ENCODE peak calls at places on chromosomes 16 and 17, in eight cellular contexts. W, S, Z, G, V, E, P and X are unnamed samples.

GRCh38 chr16:78310990-78311561 is 211.6 kb downstream of the WWOX start:
- DNase-seq in E (peak), P (no peak), Z (no peak), W (peak), S (no peak), V (peak), G (no peak), X (no peak)

GRCh38 chr16:11534262-11534661 is 52.5 kb downstream of the LITAF start:
- DNase-seq in V (peak), P (no peak), W (no peak), G (no peak), Z (no peak), E (no peak), S (no peak), X (no peak)

GRCh38 chr17:65790241-65790640 is 228.8 kb upstream of the AXIN2 start:
- DNase-seq in G (no peak), S (no peak), V (no peak), P (no peak), Z (no peak), W (no peak), E (no peak), X (no peak)

GRCh38 chr17:9987779-9988585 is 82.9 kb upstream of the RCVRN start:
- DNase-seq in E (peak), S (no peak), P (no peak), G (no peak), W (peak), Z (peak), V (no peak), X (peak)

GRCh38 chr16:62977876-62978275 is 941.6 kb upstream of the CDH8 start:
- DNase-seq in W (no peak), E (no peak), V (no peak), P (no peak), G (no peak), Z (no peak), S (no peak), X (no peak)

GRCh38 chr17:37643829-37644228 is 583 bp upstream of the DDX52 start:
- DNase-seq in E (no peak), V (peak), S (peak), W (no peak), P (no peak), G (no peak), Z (no peak), X (no peak)

GRCh38 chr16:13480801-13481200 is 439.2 kb upstream of the ERCC4 start:
- DNase-seq in G (no peak), V (no peak), P (no peak), E (no peak), Z (no peak), W (no peak), S (no peak), X (no peak)

GRCh38 chr17:63454915-63455314 is 8.8 kb upstream of the CYB561 start:
- DNase-seq in W (no peak), V (no peak), P (no peak), G (no peak), S (no peak), Z (no peak), E (no peak), X (no peak)

GRCh38 chr16:27319257-27319965 is 5.6 kb downstream of the IL4R start:
- DNase-seq in E (no peak), W (no peak), G (no peak), V (no peak), S (no peak), Z (no peak), P (no peak), X (no peak)

GRCh38 chr17:40158438-40158837 is 18.1 kb downstream of the CASC3 start:
- DNase-seq in W (no peak), S (no peak), G (no peak), Z (no peak), P (no peak), V (no peak), E (no peak), X (no peak)

GRCh38 chr17:66541461-66542182 is 239.2 kb downstream of the PRKCA start:
- DNase-seq in V (no peak), S (no peak), G (no peak), Z (no peak), W (no peak), E (no peak), P (no peak), X (peak)

GRCh38 chr16:4059969-4060368 is 56.3 kb downstream of the ADCY9 start:
- DNase-seq in P (no peak), W (no peak), G (no peak), Z (no peak), S (no peak), V (no peak), E (no peak), X (no peak)

GRCh38 chr16:4062212-4062802 is 53.9 kb downstream of the ADCY9 start:
- DNase-seq in G (no peak), P (no peak), Z (no peak), V (no peak), W (no peak), S (no peak), E (no peak), X (no peak)

GRCh38 chr16:4067262-4068001 is 48.8 kb downstream of the ADCY9 start:
- DNase-seq in W (peak), G (peak), E (no peak), P (no peak), V (peak), Z (no peak), S (no peak), X (no peak)

GRCh38 chr16:4060823-4061222 is 55.4 kb downstream of the ADCY9 start:
- DNase-seq in Z (no peak), W (peak), P (no peak), S (no peak), E (no peak), V (no peak), G (no peak), X (no peak)

DNA sequence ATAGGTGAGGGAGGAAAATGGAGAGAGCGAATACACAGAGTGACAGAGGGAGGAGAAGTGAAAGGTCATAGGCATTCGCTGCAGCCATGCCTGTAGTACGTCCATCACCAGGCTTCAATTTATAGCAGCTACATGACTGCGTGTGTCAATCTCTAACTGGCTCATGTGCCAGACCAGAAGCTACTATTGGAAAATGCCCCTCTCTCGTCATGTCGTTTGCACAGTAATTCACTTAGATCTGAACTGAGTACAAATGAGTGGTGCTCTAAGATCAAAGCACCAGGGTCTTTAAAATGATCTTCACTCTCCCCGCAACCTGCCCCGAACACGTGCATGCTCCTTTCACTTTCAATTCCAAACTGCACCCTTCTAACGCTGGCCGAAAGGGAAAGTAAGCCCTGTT is 51.3 kb downstream of the ADCY9 start:
- DNase-seq in E (no peak), P (no peak), G (no peak), Z (no peak), V (no peak), W (no peak), S (no peak), X (no peak)
- TF ChIP-seq CTCF in E (no peak), P (no peak), G (no peak), Z (no peak), V (no peak), W (no peak), S (no peak), X (no peak)

DNA sequence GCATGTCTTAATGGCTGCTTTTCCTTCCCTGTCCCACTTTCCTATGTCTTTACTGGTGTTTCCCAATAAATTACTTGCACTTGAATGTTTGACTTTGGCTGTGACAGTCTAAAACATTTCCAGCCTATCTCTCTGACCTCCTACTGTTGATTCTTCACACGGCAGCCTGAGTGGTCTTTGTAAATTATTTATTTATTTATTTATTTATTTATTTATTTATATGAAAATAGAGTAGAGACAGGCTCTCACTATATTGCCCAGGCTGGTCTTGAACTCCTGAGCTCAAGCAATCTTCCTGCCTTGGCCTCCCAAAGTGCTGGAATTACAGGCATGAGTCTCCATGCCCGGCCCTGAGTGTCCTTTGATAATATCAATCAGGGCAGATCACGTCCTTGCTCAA is 28.4 kb upstream of the LYRM9 start:
- DNase-seq in G (no peak), W (no peak), P (no peak), V (no peak), Z (no peak), S (no peak), E (no peak), X (no peak)
- TF ChIP-seq CTCF in G (no peak), W (no peak), P (no peak), V (no peak), Z (no peak), S (no peak), E (no peak), X (no peak)

DNA sequence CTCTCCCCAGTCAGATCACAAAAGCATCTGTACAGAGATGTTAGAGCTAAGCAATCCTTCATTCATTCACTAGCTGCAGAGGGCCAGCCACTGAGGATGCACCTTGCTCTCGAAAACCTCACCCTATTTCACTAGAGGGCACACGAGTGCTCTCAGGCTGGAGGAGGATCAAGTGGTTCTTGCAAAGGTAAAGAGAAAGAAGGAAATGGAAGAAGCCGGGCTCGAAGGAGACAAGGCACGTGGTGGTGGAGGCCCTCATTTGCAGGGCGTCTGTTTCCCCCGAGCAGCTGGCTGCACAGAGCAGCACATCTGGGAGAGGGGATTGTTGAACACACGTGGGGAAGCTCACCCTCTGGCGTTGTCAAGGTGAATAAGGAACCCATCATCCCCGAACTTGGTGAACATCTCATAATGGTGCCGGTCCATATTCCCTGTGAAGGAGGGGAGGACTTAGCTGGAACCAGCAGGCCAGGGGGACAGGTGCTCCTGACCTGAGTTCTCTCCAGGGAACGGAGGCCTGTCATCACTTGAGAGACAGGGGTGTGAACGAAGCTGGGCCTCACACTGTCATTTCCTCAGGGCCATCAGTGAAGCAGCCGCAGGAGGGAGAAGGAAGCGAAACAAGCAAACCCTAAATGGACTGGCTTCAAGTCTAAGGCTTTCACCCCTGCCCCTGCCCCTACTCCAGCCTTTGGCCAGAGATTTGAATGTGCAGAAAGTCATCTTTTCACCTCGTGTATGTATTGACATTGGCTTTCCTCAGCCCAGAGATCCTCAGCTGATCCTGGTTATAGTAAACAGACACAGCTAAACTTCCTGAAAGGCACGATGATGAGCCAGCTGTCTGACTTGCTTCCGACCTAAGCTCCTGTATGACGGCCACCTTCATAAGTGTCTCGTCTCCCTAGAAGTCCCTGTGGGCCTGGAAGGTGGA is 27.6 kb downstream of the PRKAR1A start:
- DNase-seq in S (peak), P (no peak), E (no peak), G (no peak), V (peak), W (no peak), Z (no peak), X (no peak)
- TF ChIP-seq CTCF in S (no peak), P (no peak), E (no peak), G (peak), V (peak), W (no peak), Z (no peak), X (peak)

DNA sequence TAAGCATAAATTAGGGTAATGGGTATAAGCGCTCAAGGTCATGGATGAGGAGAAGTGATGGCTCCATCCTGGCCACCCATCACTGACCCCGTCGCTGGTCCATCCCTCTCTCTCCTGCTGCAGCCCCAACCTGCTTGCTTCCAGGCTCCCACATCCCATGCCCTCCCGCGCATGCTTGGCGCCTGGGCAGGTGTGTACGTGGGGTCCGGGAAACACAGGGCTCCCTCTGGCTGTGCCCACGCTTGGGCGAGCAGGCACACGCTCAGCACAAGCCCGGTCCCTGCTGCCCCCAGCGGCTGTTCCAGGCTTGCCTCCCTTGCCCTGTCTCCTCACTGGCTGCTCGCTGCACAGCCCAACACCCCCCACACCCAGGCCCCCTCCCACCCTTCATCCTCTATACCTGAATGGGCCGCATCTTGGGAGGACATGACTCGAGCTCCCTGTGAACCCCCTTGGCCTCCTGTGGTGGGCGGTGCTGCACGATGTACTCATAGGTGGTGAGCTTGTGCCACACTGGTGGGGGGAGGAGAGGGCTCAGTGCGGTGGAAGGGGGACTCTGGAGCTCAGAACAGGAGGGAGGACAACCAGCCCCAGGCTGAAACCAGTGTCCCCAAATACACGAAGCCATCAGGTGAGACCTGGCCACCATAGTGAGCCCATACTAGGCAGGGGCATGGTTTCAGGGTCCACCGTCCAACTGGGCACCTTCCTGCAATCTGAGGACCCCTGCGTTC is 4.7 kb upstream of the TPPP3 start:
- DNase-seq in W (no peak), P (no peak), E (no peak), G (no peak), Z (no peak), S (no peak), V (no peak), X (no peak)
- TF ChIP-seq CTCF in W (no peak), P (no peak), E (no peak), G (no peak), Z (no peak), S (no peak), V (no peak), X (no peak)

GRCh38 chr17:7887038-7887481 is 1.5 kb upstream of the CHD3 start:
- DNase-seq in S (no peak), G (no peak), V (no peak), E (no peak), P (no peak), Z (no peak), W (no peak), X (no peak)
- TF ChIP-seq CTCF in S (no peak), G (no peak), V (no peak), E (no peak), P (no peak), Z (no peak), W (no peak), X (no peak)

GRCh38 chr16:57773680-57774295 is 28.5 kb downstream of the KIFC3 start:
- DNase-seq in S (peak), W (peak), P (no peak), G (no peak), Z (no peak), E (no peak), V (no peak), X (no peak)

GRCh38 chr16:57778658-57779057 is 23.6 kb downstream of the KIFC3 start:
- DNase-seq in S (no peak), E (no peak), P (no peak), Z (no peak), V (no peak), W (no peak), G (no peak), X (no peak)

GRCh38 chr16:57773019-57773418 is 29.3 kb downstream of the KIFC3 start:
- DNase-seq in V (no peak), G (no peak), E (no peak), S (no peak), Z (no peak), P (no peak), W (no peak), X (no peak)

GRCh38 chr16:57774886-57775285 is 27.4 kb downstream of the KIFC3 start:
- DNase-seq in P (no peak), W (no peak), S (no peak), E (no peak), V (no peak), G (no peak), Z (no peak), X (no peak)

DNA sequence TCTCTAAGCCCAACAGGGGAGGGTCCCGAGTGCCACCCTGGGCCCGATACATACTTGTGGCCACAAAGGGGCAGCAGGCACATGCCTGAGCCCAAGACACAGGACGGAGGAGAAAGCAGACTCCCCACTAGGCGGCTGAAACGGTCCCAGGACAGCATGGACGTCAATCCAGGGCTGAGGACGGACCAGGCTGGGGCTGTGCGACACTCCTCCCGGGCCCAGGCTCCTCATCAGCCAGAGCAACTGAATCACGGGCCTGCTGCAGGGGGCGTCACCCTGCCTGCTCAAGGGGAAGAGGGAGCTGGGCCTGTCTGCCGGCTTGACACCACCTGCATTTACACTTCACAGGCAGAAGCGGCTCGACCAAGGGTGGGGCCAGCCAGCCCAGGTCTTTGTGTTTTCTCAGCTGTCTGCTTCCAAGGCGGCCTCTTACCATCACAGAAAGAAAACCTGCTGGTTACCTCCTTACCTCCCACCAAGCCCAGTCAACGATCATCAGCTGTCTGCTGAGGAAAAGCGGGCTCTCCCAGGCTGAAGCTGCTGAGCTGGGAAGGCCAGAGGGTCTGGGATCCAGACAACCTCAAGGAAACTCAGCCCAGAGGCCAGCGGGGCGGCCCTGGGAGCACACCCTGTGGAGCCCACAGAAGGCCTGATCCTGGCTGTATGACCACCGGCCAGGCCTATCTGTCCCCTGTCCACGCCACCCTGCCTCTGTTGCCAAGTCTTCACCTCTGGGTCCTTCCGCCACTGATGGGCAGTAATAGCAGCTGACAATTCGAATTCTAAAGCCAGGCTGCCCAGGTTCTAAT is 26.4 kb downstream of the KIFC3 start:
- DNase-seq in W (no peak), S (no peak), V (no peak), P (no peak), Z (peak), G (no peak), E (peak), X (no peak)
- TF ChIP-seq CTCF in W (peak), S (no peak), V (no peak), P (no peak), Z (peak), G (peak), E (peak), X (no peak)